ENCODE peak calls at places on chromosomes 5 and 9, in eight cellular contexts. U, C, B, I, L, F, V and Q are unnamed samples.

GRCh38 chr5:71974165-71974564 is 133.1 kb upstream of the MAP1B start:
- ATAC-seq in F (no peak), I (no peak), B (no peak), L (no peak), C (no peak), V (no peak), U (no peak), Q (peak)

GRCh38 chr9:137688725-137689124 is 69.9 kb downstream of the EHMT1 start:
- ATAC-seq in F (peak), U (peak), B (no peak), L (no peak), I (no peak), V (no peak), C (no peak), Q (no peak)

GRCh38 chr5:147483961-147484707 is 25.7 kb downstream of the DPYSL3 start:
- ATAC-seq in U (no peak), L (peak), V (peak), B (no peak), F (no peak), C (no peak), I (no peak), Q (peak)

GRCh38 chr5:23461576-23461975 is 45.8 kb upstream of the PRDM9 start:
- ATAC-seq in C (no peak), V (no peak), F (no peak), L (no peak), U (no peak), I (no peak), B (no peak), Q (no peak)

GRCh38 chr9:137494104-137494544 is 35.0 kb upstream of the NSMF start:
- ATAC-seq in L (no peak), I (no peak), U (no peak), F (peak), C (no peak), V (peak), B (no peak), Q (peak)

GRCh38 chr5:132576123-132576522 is 19.3 kb downstream of the RAD50 start:
- ATAC-seq in L (no peak), C (no peak), V (no peak), B (no peak), I (no peak), F (no peak), U (no peak), Q (no peak)

GRCh38 chr5:32071351-32071944 is 102.7 kb downstream of the GOLPH3 start:
- ATAC-seq in U (no peak), F (no peak), B (no peak), C (no peak), L (no peak), V (no peak), I (no peak), Q (peak)

GRCh38 chr9:136584401-136585328 is 38.8 kb upstream of the NOTCH1 start:
- ATAC-seq in U (no peak), I (no peak), V (no peak), F (no peak), L (no peak), B (peak), C (no peak), Q (peak)

GRCh38 chr9:89837152-89837551 is 232.3 kb downstream of the GADD45G start:
- ATAC-seq in F (no peak), C (no peak), L (no peak), U (no peak), V (no peak), I (no peak), B (no peak), Q (no peak)

GRCh38 chr5:56099346-56099745 is 104.6 kb upstream of the IL6ST start:
- ATAC-seq in L (no peak), V (no peak), C (no peak), B (no peak), I (no peak), F (no peak), U (no peak), Q (peak)

GRCh38 chr9:132039284-132039683 is 40.4 kb downstream of the MED27 start:
- ATAC-seq in I (no peak), C (no peak), F (no peak), V (no peak), U (no peak), L (no peak), B (no peak), Q (no peak)

GRCh38 chr9:125632321-125633115 is 74.5 kb downstream of the MAPKAP1 start:
- ATAC-seq in F (peak), L (peak), C (peak), I (no peak), V (peak), B (peak), U (peak), Q (no peak)

GRCh38 chr5:153749941-153750340 is 259.5 kb downstream of the GRIA1 start:
- ATAC-seq in F (no peak), C (no peak), V (no peak), I (no peak), B (no peak), U (no peak), L (no peak), Q (no peak)

GRCh38 chr5:98443916-98444315 is 329.5 kb upstream of the RGMB start:
- ATAC-seq in U (no peak), B (no peak), V (no peak), I (no peak), L (no peak), C (no peak), F (no peak), Q (no peak)

GRCh38 chr5:10636363-10637142 is 72.7 kb downstream of the ANKRD33B start:
- ATAC-seq in U (peak), V (peak), I (peak), F (no peak), L (no peak), C (no peak), B (no peak), Q (no peak)

GRCh38 chr5:146848133-146848532 is 30.4 kb downstream of the PPP2R2B start:
- ATAC-seq in L (no peak), C (no peak), U (peak), I (no peak), B (no peak), V (no peak), F (no peak), Q (no peak)

GRCh38 chr5:101024299-101024698 is 121.2 kb upstream of the ST8SIA4 start:
- ATAC-seq in C (no peak), I (no peak), V (no peak), F (no peak), B (no peak), L (peak), U (no peak), Q (no peak)

GRCh38 chr9:27367175-27367798 is 70.3 kb upstream of the EQTN start:
- ATAC-seq in C (no peak), V (no peak), B (no peak), F (no peak), U (no peak), L (peak), I (peak), Q (no peak)

GRCh38 chr9:114902773-114903589 is 27.4 kb downstream of the TNFSF8 start:
- ATAC-seq in F (no peak), B (no peak), C (no peak), V (no peak), U (no peak), I (no peak), L (no peak), Q (no peak)

GRCh38 chr5:116681334-116682013 is 106.9 kb upstream of the SEMA6A start:
- ATAC-seq in C (no peak), L (peak), I (no peak), V (no peak), U (no peak), F (no peak), B (no peak), Q (no peak)

GRCh38 chr9:28981129-28981528 is 1407.8 kb upstream of the C9orf72 start:
- ATAC-seq in C (no peak), U (no peak), I (no peak), L (no peak), B (no peak), V (peak), F (no peak), Q (no peak)

GRCh38 chr5:158375531-158375930 is 516.6 kb upstream of the CLINT1 start:
- ATAC-seq in F (no peak), V (no peak), B (no peak), L (no peak), I (no peak), U (no peak), C (no peak), Q (no peak)

GRCh38 chr5:160656961-160657570 is 194.9 kb downstream of the ATP10B start:
- ATAC-seq in V (no peak), C (no peak), L (no peak), U (no peak), I (peak), F (no peak), B (no peak), Q (no peak)

GRCh38 chr9:7300484-7300883 is 499.1 kb downstream of the DMAC1 start:
- ATAC-seq in F (no peak), V (no peak), U (no peak), C (no peak), L (peak), B (no peak), I (no peak), Q (no peak)

GRCh38 chr5:157556615-157557418 is 18.8 kb downstream of the ADAM19 start:
- ATAC-seq in L (peak), B (no peak), V (no peak), C (no peak), F (no peak), U (no peak), I (no peak), Q (no peak)

GRCh38 chr5:174167080-174167910 is 121.8 kb downstream of the NSG2 start:
- ATAC-seq in F (no peak), I (peak), C (no peak), B (no peak), V (peak), U (no peak), L (no peak), Q (no peak)

GRCh38 chr5:144177548-144177947 is 6.9 kb downstream of the KCTD16 start:
- ATAC-seq in I (no peak), C (no peak), U (no peak), L (no peak), B (no peak), V (no peak), F (no peak), Q (no peak)

GRCh38 chr9:18149457-18150011 is 324.4 kb upstream of the ADAMTSL1 start:
- ATAC-seq in B (no peak), U (no peak), I (no peak), V (no peak), L (no peak), F (no peak), C (no peak), Q (no peak)

GRCh38 chr9:32589083-32589713 is 16.2 kb upstream of the NDUFB6 start:
- ATAC-seq in U (peak), L (peak), V (no peak), F (peak), I (peak), C (peak), B (peak), Q (no peak)

GRCh38 chr5:126837242-126837641 is 60.3 kb downstream of the LMNB1 start:
- ATAC-seq in C (no peak), I (peak), L (no peak), B (no peak), U (no peak), V (no peak), F (peak), Q (no peak)

GRCh38 chr5:32794086-32794485 is 83.0 kb downstream of the NPR3 start:
- ATAC-seq in B (peak), C (no peak), I (peak), U (peak), V (no peak), L (no peak), F (peak), Q (no peak)

GRCh38 chr9:71250626-71251025 is 129.2 kb upstream of the TRPM3 start:
- ATAC-seq in I (peak), B (no peak), L (no peak), V (no peak), C (no peak), F (no peak), U (no peak), Q (no peak)

GRCh38 chr5:158058208-158058607 is 199.3 kb upstream of the CLINT1 start:
- ATAC-seq in L (no peak), I (no peak), C (no peak), F (no peak), B (no peak), V (no peak), U (no peak), Q (no peak)

GRCh38 chr5:116661419-116661818 is 86.8 kb upstream of the SEMA6A start:
- ATAC-seq in U (no peak), L (no peak), V (no peak), I (no peak), B (no peak), F (no peak), C (no peak), Q (no peak)

GRCh38 chr9:93307468-93308157 is 123.7 kb downstream of the WNK2 start:
- ATAC-seq in I (no peak), L (no peak), C (no peak), V (no peak), F (no peak), B (no peak), U (no peak), Q (no peak)

GRCh38 chr9:15513335-15513734 is 2.6 kb upstream of the PSIP1 start:
- ATAC-seq in I (peak), U (no peak), L (peak), B (peak), F (peak), C (no peak), V (no peak), Q (no peak)

GRCh38 chr5:175872287-175873089 is 1.1 kb downstream of the CPLX2 start:
- ATAC-seq in L (no peak), U (peak), I (peak), V (no peak), B (no peak), F (no peak), C (peak), Q (no peak)

GRCh38 chr9:117306032-117306431 is 108.8 kb downstream of the ASTN2 start:
- ATAC-seq in I (no peak), V (no peak), B (no peak), L (no peak), C (no peak), F (no peak), U (no peak), Q (no peak)
- H3K27ac ChIP-seq in I (no peak), V (no peak), B (no peak), L (no peak), C (no peak), F (no peak), U (no peak), Q (no peak)

DNA sequence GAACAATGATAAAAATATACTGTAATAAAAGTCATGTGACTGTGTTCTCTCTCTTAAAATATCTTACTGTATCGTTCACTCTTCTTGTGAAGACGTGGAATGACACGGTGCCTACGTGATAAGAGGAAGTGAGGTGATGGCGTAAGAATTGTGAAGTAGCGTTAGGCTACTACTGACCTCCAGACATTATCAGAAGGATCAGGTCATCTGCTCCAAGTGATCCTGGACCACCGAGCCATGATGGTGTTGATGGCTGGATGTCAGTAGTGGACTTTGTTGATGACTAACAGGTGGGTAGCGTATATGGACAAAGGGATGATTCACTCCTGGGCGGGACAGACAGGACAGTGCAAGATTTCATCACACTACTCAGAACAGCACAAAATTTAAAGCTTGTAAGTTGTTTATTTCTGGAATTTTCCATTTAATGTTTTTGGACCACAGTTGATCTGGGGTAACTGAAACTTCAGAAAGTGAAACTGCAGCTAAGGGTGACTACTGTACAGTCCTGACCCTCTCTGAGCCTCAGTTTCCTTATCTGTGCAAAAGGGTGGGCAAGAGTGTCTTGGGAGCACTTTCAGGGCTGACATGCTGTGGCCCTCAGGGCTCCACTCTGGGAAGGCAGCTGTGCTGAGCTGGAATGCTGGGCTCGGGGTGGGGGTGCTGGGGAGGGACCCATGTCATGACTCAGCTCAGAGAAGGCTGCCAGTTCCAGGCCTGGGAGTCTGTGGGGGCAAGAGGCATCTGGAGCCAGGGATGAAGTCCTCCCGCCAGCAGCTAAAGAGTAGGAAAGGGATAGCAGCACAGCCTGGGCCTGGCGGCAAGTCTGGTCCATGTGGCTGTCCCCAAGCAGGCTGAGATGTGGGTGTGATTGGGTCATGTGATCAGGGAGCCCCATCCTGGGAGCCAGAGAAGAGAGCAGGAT is 12.6 kb downstream of the PDGFRB start:
- ATAC-seq in V (peak), C (peak), U (peak), F (peak), B (peak), L (no peak), I (peak), Q (peak)
- TF ChIP-seq POLR2AphosphoS5 in V (peak), C (no peak), U (peak), F (no peak), B (peak), L (no peak), I (no peak), Q (peak)

DNA sequence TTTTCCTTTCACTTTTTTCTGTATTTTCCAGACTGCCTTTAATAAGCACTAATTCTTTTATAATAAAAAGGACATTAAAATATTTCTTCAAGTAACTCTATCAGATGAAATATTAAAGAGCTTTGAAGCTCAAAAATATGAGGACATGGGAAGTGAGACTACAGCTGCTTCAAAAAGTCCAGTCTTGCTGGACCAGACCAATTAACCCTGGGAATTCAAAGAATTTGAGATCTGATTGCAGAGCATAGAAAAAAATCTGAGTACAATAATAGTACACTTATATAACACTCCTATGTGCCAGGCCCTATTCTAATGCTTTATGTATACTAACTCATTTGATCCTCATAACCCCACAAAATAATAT is 9.8 kb downstream of the TMEM245 start:
- ATAC-seq in B (no peak), C (peak), I (no peak), U (peak), V (no peak), L (no peak), F (no peak), Q (no peak)
- H3K4me3 ChIP-seq in B (peak), C (peak), I (no peak), U (no peak), V (no peak), L (no peak), F (no peak), Q (no peak)

DNA sequence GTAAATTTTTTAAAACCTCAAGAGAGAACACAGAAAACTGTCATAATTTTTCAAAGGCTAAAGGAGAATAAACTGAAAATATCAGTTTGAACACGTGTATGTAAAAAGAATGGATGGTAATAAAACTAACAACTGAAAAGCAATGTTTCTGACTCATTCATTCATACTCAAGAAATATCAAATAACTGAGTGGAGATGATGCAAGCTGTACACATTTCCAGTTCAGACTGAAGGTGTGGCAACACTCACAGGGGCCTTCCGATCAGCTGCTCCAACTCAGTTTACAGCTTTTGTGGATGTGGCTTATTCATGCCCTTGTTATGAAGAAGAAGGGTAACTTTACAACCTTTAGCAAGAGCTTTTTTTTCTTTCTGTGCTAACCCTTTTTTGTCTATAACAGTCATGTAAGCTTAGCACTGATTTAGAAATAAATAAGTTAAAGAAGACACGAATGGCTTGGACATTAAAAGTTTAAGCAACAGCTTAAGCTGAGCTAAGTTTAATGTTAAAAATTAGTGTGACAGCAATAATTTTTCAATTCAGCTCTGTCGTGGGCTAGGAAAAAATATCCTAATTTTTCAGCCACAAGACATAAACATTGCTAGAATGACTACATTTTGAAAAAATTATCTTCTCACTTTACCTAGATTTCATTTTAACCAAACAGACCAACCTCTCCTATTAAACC is 453.5 kb downstream of the RAB3C start:
- ATAC-seq in L (no peak), B (no peak), F (no peak), V (no peak), U (no peak), C (no peak), I (no peak), Q (peak)
- H3K27ac ChIP-seq in L (no peak), B (no peak), F (no peak), V (peak), U (no peak), C (no peak), I (no peak), Q (peak)

GRCh38 chr9:96113045-96113444 is 188.9 kb downstream of the HSD17B3 start:
- ATAC-seq in C (no peak), V (no peak), L (no peak), U (no peak), I (no peak), B (no peak), F (no peak), Q (no peak)

GRCh38 chr9:96121162-96121561 is 180.8 kb downstream of the HSD17B3 start:
- ATAC-seq in F (no peak), B (no peak), U (no peak), V (no peak), C (no peak), L (no peak), I (no peak), Q (no peak)

GRCh38 chr9:96117398-96118060 is 184.4 kb downstream of the HSD17B3 start:
- ATAC-seq in V (no peak), F (no peak), I (no peak), L (no peak), C (no peak), B (no peak), U (no peak), Q (no peak)

GRCh38 chr9:96122255-96122654 is 179.7 kb downstream of the HSD17B3 start:
- ATAC-seq in I (no peak), V (no peak), B (peak), U (no peak), C (no peak), L (no peak), F (no peak), Q (peak)

GRCh38 chr9:96116275-96117051 is 185.5 kb downstream of the HSD17B3 start:
- ATAC-seq in V (peak), U (peak), I (no peak), L (no peak), B (no peak), F (no peak), C (no peak), Q (peak)
- TF ChIP-seq POLR2AphosphoS5 in V (no peak), U (no peak), I (no peak), L (no peak), B (no peak), F (no peak), C (no peak), Q (peak)